ENCODE peak calls at places on chromosome 16, in six cellular contexts. One of them, this sample, is unnamed.

GRCh38 chr16:56589141-56590039 is at the start of gene MT3:
- DNase-seq in HT1080: no peak
- DNase-seq in left lung: no peak
- DNase-seq in T-helper 9 cell: no peak
- DNase-seq in fibroblast of lung: no peak
- DNase-seq in EH: no peak
- DNase-seq in this sample: no peak

GRCh38 chr16:82360024-82360783 is 190.2 kb upstream of the MPHOSPH6 start:
- DNase-seq in HT1080: peak
- DNase-seq in EH: no peak
- DNase-seq in T-helper 9 cell: no peak
- DNase-seq in left lung: no peak
- DNase-seq in fibroblast of lung: no peak
- DNase-seq in this sample: no peak

GRCh38 chr16:55478827-55479559 is at the start of gene MMP2:
- DNase-seq in EH: peak
- DNase-seq in T-helper 9 cell: no peak
- DNase-seq in left lung: peak
- DNase-seq in HT1080: peak
- DNase-seq in fibroblast of lung: peak
- DNase-seq in this sample: no peak

GRCh38 chr16:87681990-87682570 is 79.8 kb downstream of the JPH3 start:
- DNase-seq in T-helper 9 cell: no peak
- DNase-seq in left lung: no peak
- DNase-seq in EH: peak
- DNase-seq in fibroblast of lung: peak
- DNase-seq in HT1080: peak
- DNase-seq in this sample: peak

GRCh38 chr16:29986231-29986630 is 9.2 kb downstream of the HIRIP3 start:
- DNase-seq in HT1080: no peak
- DNase-seq in fibroblast of lung: no peak
- DNase-seq in left lung: no peak
- DNase-seq in EH: no peak
- DNase-seq in T-helper 9 cell: no peak
- DNase-seq in this sample: no peak

GRCh38 chr16:57390635-57391307 is 13.8 kb upstream of the CCL17 start:
- DNase-seq in fibroblast of lung: no peak
- DNase-seq in T-helper 9 cell: no peak
- DNase-seq in EH: no peak
- DNase-seq in left lung: no peak
- DNase-seq in HT1080: no peak
- DNase-seq in this sample: no peak

GRCh38 chr16:11792404-11793260 is 4.4 kb downstream of the ZC3H7A start:
- DNase-seq in HT1080: no peak
- DNase-seq in EH: no peak
- DNase-seq in T-helper 9 cell: no peak
- DNase-seq in fibroblast of lung: no peak
- DNase-seq in left lung: no peak
- DNase-seq in this sample: no peak

GRCh38 chr16:3949287-3949686 is 68.8 kb upstream of the CREBBP start:
- DNase-seq in EH: no peak
- DNase-seq in fibroblast of lung: no peak
- DNase-seq in left lung: no peak
- DNase-seq in T-helper 9 cell: no peak
- DNase-seq in HT1080: no peak
- DNase-seq in this sample: no peak

GRCh38 chr16:74107795-74108610 is 188.6 kb upstream of the PSMD7 start:
- DNase-seq in left lung: no peak
- DNase-seq in fibroblast of lung: peak
- DNase-seq in T-helper 9 cell: no peak
- DNase-seq in EH: peak
- DNase-seq in HT1080: peak
- DNase-seq in this sample: no peak

GRCh38 chr16:52482916-52483315 is 64.0 kb downstream of the TOX3 start:
- DNase-seq in T-helper 9 cell: no peak
- DNase-seq in HT1080: no peak
- DNase-seq in fibroblast of lung: no peak
- DNase-seq in left lung: no peak
- DNase-seq in EH: no peak
- DNase-seq in this sample: no peak

This sample was measured in GF-D8.